ENCODE peak calls at places on chromosomes 2 and 18, in nine cellular contexts. C is stimulated activated CD4-positive, alpha-beta T cell treated with anti-CD3 and anti-CD28 coated beads, Interleukin-15, amount 100 ng/mL, for 1 hour; G is heart left ventricle; H is T-helper 1 cell; X is activated T-helper 1 cell treated with Interleukin-2 at 50 U/mL for 16 hours; B is CD8-positive, alpha-beta T cell; R is AG09309; U is CD4-positive, CD25-positive, alpha-beta regulatory T cell; Y is stimulated activated CD8-positive, alpha-beta memory T cell treated with anti-CD3 and anti-CD28 coated beads, Interleukin-15, amount 100 ng/mL, for 1 hour. S is an unnamed sample.

GRCh38 chr18:3214855-3215637 is 4.7 kb downstream of the MYOM1 start:
- DNase-seq in C (no peak), G (no peak), H (no peak), X (no peak), B (no peak), R (no peak), U (no peak), Y (no peak), S (no peak)

GRCh38 chr18:74819433-74820059 is 221.9 kb downstream of the ZNF407 start:
- DNase-seq in C (no peak), G (no peak), H (no peak), X (no peak), B (no peak), R (no peak), U (peak), Y (no peak), S (no peak)

GRCh38 chr2:195486987-195487644 is 169.9 kb upstream of the SLC39A10 start:
- DNase-seq in C (no peak), G (no peak), H (no peak), X (no peak), B (no peak), R (no peak), U (peak), Y (no peak), S (peak)

GRCh38 chr2:156704612-156705011 is 268.4 kb downstream of the GPD2 start:
- DNase-seq in C (no peak), G (peak), H (no peak), X (no peak), B (no peak), R (no peak), U (no peak), Y (no peak), S (no peak)

GRCh38 chr2:97662895-97663625 is 784 bp downstream of the ACTR1B start:
- DNase-seq in C (peak), G (peak), H (peak), X (peak), B (peak), R (peak), U (peak), Y (peak), S (peak)

GRCh38 chr2:130389363-130389762 is 33.5 kb downstream of the PTPN18 start:
- DNase-seq in C (no peak), G (no peak), H (no peak), X (no peak), B (no peak), R (no peak), U (no peak), Y (no peak), S (no peak)

GRCh38 chr2:23624378-23624777 is 239.4 kb downstream of the KLHL29 start:
- DNase-seq in C (no peak), G (no peak), H (no peak), X (no peak), B (no peak), R (no peak), U (peak), Y (no peak), S (no peak)

GRCh38 chr2:68565858-68566257 is 77.5 kb upstream of the PROKR1 start:
- DNase-seq in C (no peak), G (no peak), H (no peak), X (no peak), B (no peak), R (no peak), U (no peak), Y (no peak), S (peak)

GRCh38 chr18:26429535-26429934 is 118.8 kb downstream of the KCTD1 start:
- DNase-seq in C (no peak), G (no peak), H (no peak), X (no peak), B (no peak), R (peak), U (no peak), Y (no peak), S (peak)

GRCh38 chr2:30971291-30972025 is 164.2 kb upstream of the CAPN13 start:
- DNase-seq in C (no peak), G (no peak), H (no peak), X (no peak), B (no peak), R (no peak), U (no peak), Y (no peak), S (no peak)

GRCh38 chr18:76420888-76421287 is 74.2 kb downstream of the ZNF516 start:
- DNase-seq in C (no peak), G (no peak), H (no peak), X (no peak), B (no peak), R (no peak), U (no peak), Y (no peak), S (no peak)

GRCh38 chr2:205768815-205769493 is 86.7 kb downstream of the NRP2 start:
- DNase-seq in C (no peak), G (no peak), H (no peak), X (no peak), B (no peak), R (no peak), U (no peak), Y (no peak), S (peak)

GRCh38 chr2:175036582-175037018 is 31.4 kb upstream of the CHN1 start:
- DNase-seq in C (no peak), G (no peak), H (no peak), X (no peak), B (no peak), R (no peak), U (peak), Y (no peak), S (no peak)

GRCh38 chr2:69018629-69019227 is 5.7 kb downstream of the ANTXR1 start:
- DNase-seq in C (no peak), G (no peak), H (no peak), X (no peak), B (no peak), R (no peak), U (no peak), Y (no peak), S (no peak)

GRCh38 chr2:85433511-85434089 is 15.1 kb downstream of the SH2D6 start:
- DNase-seq in C (no peak), G (peak), H (no peak), X (no peak), B (no peak), R (peak), U (no peak), Y (no peak), S (peak)

GRCh38 chr2:145431181-145431951 is 911.4 kb upstream of the ZEB2 start:
- DNase-seq in C (no peak), G (no peak), H (no peak), X (no peak), B (no peak), R (no peak), U (no peak), Y (no peak), S (no peak)

GRCh38 chr2:3169106-3169870 is 208.3 kb downstream of the EIPR1 start:
- DNase-seq in C (no peak), G (no peak), H (no peak), X (no peak), B (no peak), R (no peak), U (no peak), Y (no peak), S (peak)

GRCh38 chr2:39504790-39505335 is 67.8 kb upstream of the MAP4K3 start:
- DNase-seq in C (no peak), G (no peak), H (no peak), X (no peak), B (no peak), R (no peak), U (no peak), Y (no peak), S (peak)

GRCh38 chr2:239651859-239652258 is 251.0 kb upstream of the HDAC4 start:
- DNase-seq in C (no peak), G (no peak), H (no peak), X (no peak), B (no peak), R (no peak), U (no peak), Y (no peak), S (no peak)

GRCh38 chr2:30231726-30232026 is 342 bp downstream of the LBH start:
- DNase-seq in C (peak), G (no peak), H (no peak), X (no peak), B (no peak), R (no peak), U (no peak), Y (no peak), S (no peak)

GRCh38 chr2:2164326-2164917 is 166.7 kb downstream of the MYT1L start:
- DNase-seq in C (no peak), G (no peak), H (no peak), X (no peak), B (no peak), R (no peak), U (no peak), Y (no peak), S (no peak)

GRCh38 chr18:50649821-50650220 is 89.9 kb downstream of the MAPK4 start:
- DNase-seq in C (no peak), G (peak), H (no peak), X (no peak), B (no peak), R (no peak), U (no peak), Y (no peak), S (peak)

GRCh38 chr18:23247896-23248295 is 112.6 kb downstream of the CABLES1 start:
- DNase-seq in C (no peak), G (no peak), H (no peak), X (no peak), B (no peak), R (no peak), U (no peak), Y (no peak), S (no peak)

GRCh38 chr18:11857177-11857887 is 6.1 kb downstream of the CHMP1B start:
- DNase-seq in C (no peak), G (peak), H (no peak), X (no peak), B (no peak), R (peak), U (no peak), Y (no peak), S (peak)

GRCh38 chr2:154826827-154827226 is 128.3 kb downstream of the KCNJ3 start:
- DNase-seq in C (no peak), G (no peak), H (no peak), X (no peak), B (no peak), R (no peak), U (no peak), Y (no peak), S (no peak)

GRCh38 chr18:67467188-67467587 is 49.3 kb downstream of the DSEL start:
- DNase-seq in C (no peak), G (no peak), H (no peak), X (no peak), B (no peak), R (no peak), U (no peak), Y (no peak), S (no peak)

GRCh38 chr2:55063713-55064323 is 13.6 kb upstream of the RTN4 start:
- DNase-seq in C (no peak), G (no peak), H (no peak), X (no peak), B (no peak), R (no peak), U (peak), Y (no peak), S (no peak)

GRCh38 chr2:128695646-128696240 is 377.1 kb upstream of the HS6ST1 start:
- DNase-seq in C (no peak), G (no peak), H (no peak), X (no peak), B (no peak), R (no peak), U (no peak), Y (no peak), S (no peak)

GRCh38 chr2:54629914-54630609 is 93.4 kb upstream of the EML6 start:
- DNase-seq in C (no peak), G (peak), H (no peak), X (no peak), B (no peak), R (no peak), U (no peak), Y (no peak), S (peak)

GRCh38 chr2:19048593-19049264 is 309.7 kb downstream of the OSR1 start:
- DNase-seq in C (no peak), G (peak), H (no peak), X (no peak), B (no peak), R (no peak), U (no peak), Y (no peak), S (no peak)

GRCh38 chr2:48471048-48471474 is 58.9 kb upstream of the STON1 start:
- DNase-seq in C (no peak), G (no peak), H (no peak), X (no peak), B (no peak), R (peak), U (no peak), Y (no peak), S (peak)

GRCh38 chr2:19883971-19884720 is 17.6 kb downstream of the TTC32 start:
- DNase-seq in C (no peak), G (no peak), H (no peak), X (no peak), B (no peak), R (no peak), U (no peak), Y (no peak), S (no peak)

GRCh38 chr2:217910875-217911212 is 92.0 kb downstream of the TNS1 start:
- DNase-seq in C (no peak), G (no peak), H (no peak), X (no peak), B (no peak), R (no peak), U (no peak), Y (no peak), S (no peak)

S was measured in foreskin keratinocyte.